ENCODE peak calls at places on chromosomes 7 and 10, in four cellular contexts. Q, V, W and Z are unnamed samples.

GRCh38 chr10:51129946-51130554 is 55.8 kb downstream of the PRKG1 start:
- DNase-seq in W (no peak), Q (no peak), V (no peak), Z (no peak)

GRCh38 chr10:92816106-92816505 is 32.2 kb upstream of the EXOC6 start:
- DNase-seq in W (no peak), Q (no peak), V (no peak), Z (no peak)

GRCh38 chr7:7208524-7208923 is 26.2 kb downstream of the C1GALT1 start:
- DNase-seq in V (no peak), W (no peak), Q (no peak), Z (no peak)

GRCh38 chr10:7345717-7346116 is 65.1 kb downstream of the SFMBT2 start:
- DNase-seq in V (no peak), W (no peak), Q (no peak), Z (no peak)

GRCh38 chr10:37379991-37380390 is 254.6 kb downstream of the ANKRD30A start:
- DNase-seq in Q (no peak), V (no peak), W (no peak), Z (no peak)

GRCh38 chr10:62194924-62195674 is 73.5 kb downstream of the RTKN2 start:
- DNase-seq in W (no peak), Q (no peak), V (no peak), Z (no peak)

GRCh38 chr7:50315193-50315592 is 10.7 kb downstream of the IKZF1 start:
- DNase-seq in Q (no peak), V (no peak), W (no peak), Z (no peak)

GRCh38 chr7:117186218-117186617 is 136.6 kb downstream of the WNT2 start:
- DNase-seq in W (no peak), V (no peak), Q (no peak), Z (peak)

GRCh38 chr10:15254808-15255655 is 86.5 kb upstream of the NMT2 start:
- DNase-seq in W (no peak), Q (no peak), V (no peak), Z (no peak)

DNA sequence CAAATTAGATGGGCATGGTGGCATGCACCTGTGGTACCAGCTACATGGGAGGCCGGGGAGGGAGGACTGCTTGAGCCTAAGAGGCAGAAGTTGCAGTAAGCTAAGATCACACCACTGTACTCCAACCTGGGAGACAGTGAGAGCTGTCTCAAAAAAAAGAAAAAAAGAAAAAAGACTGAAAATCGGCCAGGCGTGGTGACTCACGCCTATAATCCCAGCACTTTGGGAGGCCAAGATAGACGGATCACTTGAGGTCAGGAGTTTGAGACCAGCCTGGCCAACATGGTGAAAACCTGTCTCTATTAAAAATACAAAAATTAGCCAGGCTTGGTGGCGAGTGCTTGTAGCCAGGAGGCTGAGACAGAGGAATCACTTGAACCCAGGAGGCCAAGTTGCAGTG is 11.9 kb downstream of the RNF216 start:
- DNase-seq in W (no peak), V (no peak), Q (no peak), Z (no peak)
- H3K4me3 ChIP-seq in W (no peak), V (no peak), Q (no peak), Z (no peak)

GRCh38 chr7:138864667-138865066 is 66.7 kb upstream of the ATP6V0A4 start:
- DNase-seq in W (no peak), Q (no peak), V (no peak), Z (peak)

GRCh38 chr7:138861051-138861450 is 63.1 kb upstream of the ATP6V0A4 start:
- DNase-seq in W (no peak), Q (no peak), V (no peak), Z (no peak)

GRCh38 chr7:138866353-138866752 is 68.4 kb upstream of the ATP6V0A4 start:
- DNase-seq in Q (no peak), W (no peak), V (no peak), Z (no peak)

GRCh38 chr7:138865843-138866242 is 67.8 kb upstream of the ATP6V0A4 start:
- DNase-seq in Q (no peak), V (no peak), W (no peak), Z (no peak)

DNA sequence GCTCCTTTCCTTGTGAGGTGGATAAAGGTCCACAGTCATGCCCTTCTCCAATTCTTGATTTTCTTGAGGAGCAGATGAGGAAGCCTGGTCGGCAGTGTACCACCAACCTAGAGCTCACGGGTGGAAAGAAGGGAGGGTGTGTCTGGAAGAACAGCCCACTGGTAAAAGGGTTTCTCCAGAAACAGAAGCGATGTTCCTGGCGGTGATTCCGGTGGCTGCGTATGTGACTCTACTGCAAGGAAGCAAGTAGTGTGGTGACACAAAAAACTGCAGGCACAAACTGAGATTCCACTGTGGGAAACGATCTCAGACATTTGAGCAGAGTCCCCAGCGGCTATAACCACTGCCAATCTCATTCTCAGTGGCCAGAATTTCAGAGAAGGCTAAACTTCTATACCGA is 65.9 kb upstream of the ATP6V0A4 start:
- DNase-seq in V (no peak), Q (no peak), W (no peak), Z (no peak)
- H3K4me3 ChIP-seq in V (no peak), Q (no peak), W (no peak), Z (no peak)

GRCh38 chr10:17171131-17171530 is 30.3 kb downstream of the TRDMT1 start:
- DNase-seq in Q (no peak), V (no peak), W (no peak), Z (no peak)
- H3K4me3 ChIP-seq in Q (no peak), V (no peak), W (no peak), Z (no peak)

GRCh38 chr10:17226891-17227303 is 1.1 kb upstream of the VIM start:
- DNase-seq in Q (no peak), W (no peak), V (no peak), Z (no peak)
- H3K4me3 ChIP-seq in Q (peak), W (peak), V (no peak), Z (no peak)